ENCODE peak calls at places on chromosomes 13 and 19, in eight cellular contexts. W is activated CD4-positive, alpha-beta T cell treated with anti-CD3 and anti-CD28 coated beads, Interleukin-2, amount 50 U/mL, for 24 hours; N is coronary artery; R is SJCRH30; E is aorta; U is T-helper 17 cell; S is COR-L47; B is NCI-H748 treated with DMSO at 0.1 percent for 48 hours. A is an unnamed sample.

GRCh38 chr13:34078334-34078999 is 260.5 kb downstream of the RFC3 start:
- DNase-seq in R (peak; percentile 72), N (no peak), W (no peak), B (no peak), U (no peak), E (no peak), S (no peak), A (no peak)

GRCh38 chr13:111126509-111126908 is 11.4 kb downstream of the ARHGEF7 start:
- DNase-seq in R (no peak), U (no peak), S (no peak), E (no peak), N (no peak), B (no peak), W (no peak), A (no peak)

GRCh38 chr19:16070366-16070990 is 5.8 kb upstream of the TPM4 start:
- DNase-seq in R (no peak), N (peak; percentile 89), W (peak; percentile 77), E (peak; percentile 89), B (no peak), U (peak; percentile 62), S (no peak), A (peak; percentile 70)

GRCh38 chr19:38321646-38322323 is 2.1 kb downstream of the KCNK6 start:
- DNase-seq in E (no peak), N (peak; percentile 86), B (no peak), W (no peak), U (no peak), S (no peak), R (no peak), A (no peak)

GRCh38 chr19:18266863-18267686 is 7.2 kb downstream of the IQCN start:
- DNase-seq in E (no peak), W (no peak), S (no peak), N (no peak), R (no peak), B (no peak), U (no peak), A (peak; percentile 51)

GRCh38 chr13:107223867-107224266 is 655.9 kb upstream of the ARGLU1 start:
- DNase-seq in S (no peak), N (no peak), B (no peak), R (no peak), E (no peak), U (no peak), W (no peak), A (no peak)

GRCh38 chr19:51799998-51800848 is 5.3 kb downstream of the FPR3 start:
- DNase-seq in U (no peak), R (no peak), B (no peak), W (no peak), N (peak; percentile 79), S (no peak), E (no peak), A (peak; percentile 76)

GRCh38 chr13:101492251-101492910 is 39.9 kb downstream of the ITGBL1 start:
- DNase-seq in E (no peak), U (no peak), B (no peak), W (no peak), N (no peak), R (no peak), S (no peak), A (no peak)

GRCh38 chr19:10553943-10554381 is 10.3 kb downstream of the ATG4D start:
- DNase-seq in B (no peak), S (no peak), N (no peak), U (peak; percentile 43), W (no peak), E (no peak), R (no peak), A (no peak)

GRCh38 chr13:40476175-40476958 is 190.1 kb downstream of the FOXO1 start:
- DNase-seq in N (no peak), U (no peak), E (no peak), R (peak; percentile 59), B (no peak), W (no peak), S (no peak), A (no peak)

GRCh38 chr13:51801631-51802099 is 2.3 kb downstream of the DHRS12 start:
- DNase-seq in E (peak; percentile 85), U (no peak), R (no peak), W (no peak), B (no peak), S (peak; percentile 69), N (peak; percentile 85), A (no peak)

GRCh38 chr19:44648536-44649370 is 5.0 kb downstream of the PVR start:
- DNase-seq in N (no peak), U (no peak), R (no peak), E (peak; percentile 67), S (no peak), B (no peak), W (no peak), A (no peak)

GRCh38 chr13:24218320-24218719 is 57.8 kb downstream of the SPATA13 start:
- DNase-seq in W (no peak), R (no peak), B (no peak), U (no peak), N (no peak), S (no peak), E (no peak), A (no peak)

GRCh38 chr13:34076943-34077703 is 259.2 kb downstream of the RFC3 start:
- DNase-seq in B (peak; percentile 47), N (no peak), S (no peak), R (peak; percentile 45), U (no peak), E (no peak), W (no peak), A (no peak)

GRCh38 chr13:26693749-26694463 is 66.7 kb downstream of the GPR12 start:
- DNase-seq in R (no peak), B (no peak), N (no peak), S (no peak), E (no peak), W (no peak), U (no peak), A (no peak)

GRCh38 chr13:106566682-106567420 is 1.1 kb downstream of the ARGLU1 start:
- DNase-seq in E (no peak), R (peak; percentile 67), N (peak; percentile 76), W (peak; percentile 22), B (peak; percentile 39), S (peak; percentile 35), U (no peak), A (peak; percentile 69)

GRCh38 chr13:111437856-111438547 is 117.6 kb downstream of the TEX29 start:
- DNase-seq in B (no peak), R (no peak), E (peak; percentile 65), S (no peak), W (no peak), N (no peak), U (no peak), A (no peak)

GRCh38 chr13:27919299-27919933 is 384 bp upstream of the PDX1 start:
- DNase-seq in S (peak; percentile 87), U (no peak), E (no peak), B (no peak), W (no peak), R (no peak), N (no peak), A (peak; percentile 53)

GRCh38 chr19:46880440-46880839 is 19.6 kb downstream of the ARHGAP35 start:
- DNase-seq in S (no peak), R (no peak), N (no peak), B (no peak), U (no peak), E (no peak), W (no peak), A (no peak)

GRCh38 chr13:32039488-32040013 is 8.0 kb downstream of the FRY start:
- DNase-seq in N (no peak), S (no peak), W (no peak), R (no peak), U (no peak), B (no peak), E (no peak), A (no peak)

GRCh38 chr19:49114630-49115363 is 627 bp downstream of the LIN7B start:
- DNase-seq in E (peak; percentile 90), S (no peak), U (peak; percentile 27), R (peak; percentile 78), W (peak; percentile 44), N (no peak), B (no peak), A (peak; percentile 41)

GRCh38 chr13:33272531-33273124 is 12.9 kb downstream of the STARD13 start:
- DNase-seq in R (no peak), N (no peak), W (no peak), U (no peak), B (no peak), S (no peak), E (no peak), A (no peak)

GRCh38 chr13:100646030-100646673 is 28.4 kb downstream of the TMTC4 start:
- DNase-seq in R (peak; percentile 11), W (no peak), U (no peak), N (no peak), B (no peak), E (no peak), S (peak; percentile 69), A (peak; percentile 20)

GRCh38 chr13:110746443-110746842 is 32.9 kb downstream of the ING1 start:
- DNase-seq in R (no peak), N (no peak), U (no peak), S (no peak), B (no peak), W (no peak), E (no peak), A (no peak)

GRCh38 chr13:49213539-49213938 is 6.6 kb upstream of the MLNR start:
- DNase-seq in B (no peak), R (no peak), W (no peak), U (no peak), N (no peak), E (no peak), S (no peak), A (no peak)

GRCh38 chr13:29849731-29850212 is 645 bp downstream of the UBL3 start:
- DNase-seq in E (peak; percentile 88), W (no peak), N (peak; percentile 84), R (peak; percentile 74), S (peak; percentile 60), U (peak; percentile 16), B (peak; percentile 78), A (peak; percentile 30)

GRCh38 chr13:72716776-72717175 is 10.7 kb downstream of the MZT1 start:
- DNase-seq in W (no peak), S (no peak), U (no peak), N (no peak), E (no peak), R (no peak), B (no peak), A (no peak)

GRCh38 chr19:37699057-37699456 is 20.5 kb downstream of the ZNF607 start:
- DNase-seq in W (no peak), B (no peak), N (no peak), R (no peak), U (no peak), E (no peak), S (no peak), A (no peak)

GRCh38 chr13:36101157-36101556 is 30.0 kb downstream of the DCLK1 start:
- DNase-seq in S (peak; percentile 78), R (peak; percentile 31), N (no peak), E (no peak), W (no peak), B (peak; percentile 70), U (no peak), A (no peak)

GRCh38 chr19:56671613-56671994 is at the start of gene ZNF835:
- DNase-seq in N (peak; percentile 90), W (peak; percentile 78), U (peak; percentile 77), B (no peak), E (peak; percentile 98), R (peak; percentile 55), S (no peak), A (no peak)

GRCh38 chr19:55700813-55701212 is 25.8 kb downstream of the EPN1 start:
- DNase-seq in E (peak; percentile 64), R (no peak), W (no peak), N (no peak), B (no peak), S (no peak), U (no peak), A (no peak)

GRCh38 chr13:50587839-50588373 is 255.6 kb downstream of the DLEU7 start:
- DNase-seq in S (no peak), U (no peak), E (no peak), N (no peak), R (no peak), B (no peak), W (no peak), A (no peak)

GRCh38 chr19:1875646-1876493 is 9.4 kb downstream of the ABHD17A start:
- DNase-seq in S (peak; percentile 86), E (peak; percentile 97), B (peak; percentile 57), N (peak; percentile 90), W (peak; percentile 83), U (peak; percentile 78), R (peak; percentile 89), A (peak; percentile 86)